ENCODE peak calls at places on chromosomes 3 and 15, in seven cellular contexts. One of them, this sample, is unnamed.

GRCh38 chr15:92889390-92890113 is 10.6 kb upstream of the CHD2 start:
- DNase-seq in thoracic aorta: no peak
- DNase-seq in naive thymus-derived CD8-positive, alpha-beta T cell: peak; percentile 28
- DNase-seq in GM12865: no peak
- DNase-seq in Calu3: no peak
- DNase-seq in amygdala: no peak
- DNase-seq in brain microvascular endothelial cell: no peak
- DNase-seq in this sample: no peak

GRCh38 chr3:49649576-49649975 is 24.6 kb upstream of the APEH start:
- DNase-seq in brain microvascular endothelial cell: no peak
- DNase-seq in amygdala: no peak
- DNase-seq in thoracic aorta: no peak
- DNase-seq in GM12865: no peak
- DNase-seq in naive thymus-derived CD8-positive, alpha-beta T cell: no peak
- DNase-seq in Calu3: no peak
- DNase-seq in this sample: no peak

GRCh38 chr3:38205472-38205805 is 40.1 kb downstream of the OXSR1 start:
- DNase-seq in naive thymus-derived CD8-positive, alpha-beta T cell: no peak
- DNase-seq in brain microvascular endothelial cell: no peak
- DNase-seq in GM12865: peak; percentile 15
- DNase-seq in thoracic aorta: no peak
- DNase-seq in Calu3: no peak
- DNase-seq in amygdala: no peak
- DNase-seq in this sample: no peak

GRCh38 chr3:142218703-142219102 is 6.7 kb downstream of the GK5 start:
- DNase-seq in Calu3: no peak
- DNase-seq in brain microvascular endothelial cell: no peak
- DNase-seq in naive thymus-derived CD8-positive, alpha-beta T cell: no peak
- DNase-seq in amygdala: no peak
- DNase-seq in GM12865: no peak
- DNase-seq in thoracic aorta: no peak
- DNase-seq in this sample: no peak

GRCh38 chr3:67704322-67704721 is 49.9 kb upstream of the SUCLG2 start:
- DNase-seq in amygdala: no peak
- DNase-seq in brain microvascular endothelial cell: no peak
- DNase-seq in Calu3: no peak
- DNase-seq in thoracic aorta: no peak
- DNase-seq in GM12865: peak; percentile 20
- DNase-seq in naive thymus-derived CD8-positive, alpha-beta T cell: no peak
- DNase-seq in this sample: no peak

GRCh38 chr3:20288050-20288449 is 102.0 kb upstream of the SGO1 start:
- DNase-seq in thoracic aorta: no peak
- DNase-seq in Calu3: no peak
- DNase-seq in GM12865: no peak
- DNase-seq in naive thymus-derived CD8-positive, alpha-beta T cell: no peak
- DNase-seq in brain microvascular endothelial cell: no peak
- DNase-seq in amygdala: no peak
- DNase-seq in this sample: no peak

GRCh38 chr15:89898628-89899302 is 5.0 kb upstream of the AP3S2 start:
- DNase-seq in amygdala: no peak
- DNase-seq in naive thymus-derived CD8-positive, alpha-beta T cell: peak; percentile 19
- DNase-seq in thoracic aorta: no peak
- DNase-seq in GM12865: peak; percentile 82
- DNase-seq in brain microvascular endothelial cell: peak; percentile 33
- DNase-seq in Calu3: peak; percentile 77
- DNase-seq in this sample: no peak

GRCh38 chr3:100602506-100603444 is 6.6 kb upstream of the ADGRG7 start:
- DNase-seq in naive thymus-derived CD8-positive, alpha-beta T cell: no peak
- DNase-seq in Calu3: no peak
- DNase-seq in amygdala: no peak
- DNase-seq in thoracic aorta: no peak
- DNase-seq in brain microvascular endothelial cell: peak; percentile 43
- DNase-seq in GM12865: peak; percentile 37
- DNase-seq in this sample: no peak

This sample was measured in gastrocnemius medialis.